ENCODE peak calls at places on chromosomes 13 and 19, in seven cellular contexts. Y, F, I, R, J, C and S are unnamed samples.

GRCh38 chr19:38801359-38802095 is 11.2 kb downstream of the LGALS4 start:
- DNase-seq in Y (no peak), F (peak), I (no peak), R (no peak), J (no peak), C (no peak), S (no peak)

GRCh38 chr13:110634558-110634957 is 19.2 kb downstream of the NAXD start:
- DNase-seq in J (no peak), F (peak), R (no peak), Y (no peak), C (no peak), I (no peak), S (no peak)

GRCh38 chr19:670609-671075 is 5.5 kb upstream of the FSTL3 start:
- DNase-seq in R (no peak), Y (no peak), J (no peak), F (no peak), I (no peak), C (no peak), S (no peak)

GRCh38 chr13:60572003-60572792 is 175.2 kb downstream of the TDRD3 start:
- DNase-seq in I (no peak), Y (peak), F (no peak), R (no peak), J (no peak), C (no peak), S (no peak)

GRCh38 chr19:48724796-48725753 is 5.5 kb upstream of the MAMSTR start:
- DNase-seq in Y (peak), F (peak), C (no peak), J (peak), R (peak), I (peak), S (peak)

GRCh38 chr13:37442996-37443395 is 155.6 kb downstream of the POSTN start:
- DNase-seq in R (no peak), C (no peak), F (no peak), J (no peak), Y (no peak), I (no peak), S (no peak)

GRCh38 chr13:40254394-40254793 is 412.0 kb downstream of the FOXO1 start:
- DNase-seq in R (no peak), C (no peak), I (no peak), Y (no peak), F (no peak), J (no peak), S (no peak)

GRCh38 chr19:11373885-11374448 is 499 bp upstream of the SWSAP1 start:
- DNase-seq in I (peak), F (no peak), C (no peak), R (no peak), J (no peak), Y (no peak), S (no peak)

GRCh38 chr19:13093407-13094284 is 9.0 kb downstream of the LYL1 start:
- DNase-seq in Y (peak), J (peak), R (peak), I (peak), C (peak), F (peak), S (peak)